ENCODE peak calls at places on chromosomes 5 and 9, in six cellular contexts. E is colonic mucosa; C is tibial artery; M is CD8-positive, alpha-beta memory T cell; I is ovary; W is PC-3. P is an unnamed sample. For H3K4me1, H3K27me3 and H3K36me3, the result is how much of the 10 kb centered on the place peaks cover.

GRCh38 chr9:81083821-81084512 is 605.4 kb downstream of the TLE1 start:
- DNase-seq in E (no peak), C (no peak), M (no peak), I (no peak), W (peak), P (no peak)

GRCh38 chr5:116577064-116577788 is 2.6 kb upstream of the SEMA6A start:
- DNase-seq in E (no peak), C (no peak), M (no peak), I (no peak), W (no peak), P (no peak)

GRCh38 chr5:111454198-111454606 is 58.1 kb downstream of the STARD4 start:
- DNase-seq in E (no peak), C (no peak), M (no peak), I (no peak), W (peak), P (no peak)

GRCh38 chr5:66170196-66170919 is 26.3 kb downstream of the SREK1 start:
- DNase-seq in E (no peak), C (no peak), M (no peak), I (no peak), W (no peak), P (no peak)

GRCh38 chr9:71233646-71234045 is 112.2 kb upstream of the TRPM3 start:
- DNase-seq in E (no peak), C (no peak), M (no peak), I (no peak), W (no peak), P (no peak)

GRCh38 chr9:123997665-123998277 is 13.8 kb upstream of the LHX2 start:
- DNase-seq in E (peak), C (peak), M (no peak), I (peak), W (no peak), P (no peak)

GRCh38 chr5:169149317-169149716 is 151.6 kb downstream of the SLIT3 start:
- DNase-seq in E (no peak), C (no peak), M (no peak), I (no peak), W (peak), P (no peak)

GRCh38 chr9:96609732-96610131 is 9.9 kb downstream of the CDC14B start:
- DNase-seq in E (no peak), C (no peak), M (no peak), I (no peak), W (no peak), P (no peak)

GRCh38 chr9:125746017-125746773 is 978 bp upstream of the PBX3 start:
- DNase-seq in E (peak), C (peak), M (peak), I (peak), W (peak), P (peak)

GRCh38 chr9:21607576-21607975 is 125.5 kb upstream of the IFNE start:
- DNase-seq in E (no peak), C (no peak), M (no peak), I (no peak), W (peak), P (no peak)

GRCh38 chr9:4137755-4138154 is 162.1 kb downstream of the GLIS3 start:
- DNase-seq in E (no peak), C (no peak), M (no peak), I (no peak), W (peak), P (no peak)

GRCh38 chr9:89562186-89562814 is 42.5 kb upstream of the GADD45G start:
- DNase-seq in E (no peak), C (no peak), M (no peak), I (no peak), W (no peak), P (no peak)

GRCh38 chr5:111734013-111734412 is 23.0 kb downstream of the NREP start:
- DNase-seq in E (no peak), C (no peak), M (no peak), I (no peak), W (no peak), P (peak)

GRCh38 chr5:176733586-176734262 is 76.6 kb upstream of the UNC5A start:
- DNase-seq in E (no peak), C (peak), M (no peak), I (peak), W (no peak), P (no peak)

GRCh38 chr5:121378559-121379359 is 472.9 kb upstream of the FTMT start:
- DNase-seq in E (no peak), C (no peak), M (no peak), I (no peak), W (no peak), P (no peak)

GRCh38 chr9:78884611-78885150 is 587.8 kb downstream of the PSAT1 start:
- DNase-seq in E (no peak), C (no peak), M (no peak), I (no peak), W (no peak), P (no peak)

GRCh38 chr9:125435776-125436612 is 174.4 kb downstream of the GAPVD1 start:
- DNase-seq in E (no peak), C (peak), M (no peak), I (no peak), W (no peak), P (no peak)

GRCh38 chr5:19739691-19740090 is 248.3 kb downstream of the CDH18 start:
- DNase-seq in E (no peak), C (no peak), M (no peak), I (no peak), W (peak), P (no peak)

GRCh38 chr5:71939452-71939932 is 167.8 kb upstream of the MAP1B start:
- DNase-seq in E (no peak), C (no peak), M (no peak), I (no peak), W (no peak), P (no peak)

GRCh38 chr5:6166698-6167394 is 211.5 kb downstream of the MED10 start:
- DNase-seq in E (no peak), C (no peak), M (no peak), I (no peak), W (no peak), P (no peak)

GRCh38 chr5:178434851-178435250 is 155.3 kb downstream of the COL23A1 start:
- DNase-seq in E (no peak), C (no peak), M (no peak), I (peak), W (no peak), P (no peak)

GRCh38 chr9:4301971-4302427 is 2.1 kb upstream of the GLIS3 start:
- DNase-seq in E (peak), C (peak), M (no peak), I (peak), W (peak), P (no peak)

GRCh38 chr5:129204525-129204924 is 110.0 kb downstream of the ISOC1 start:
- DNase-seq in E (no peak), C (no peak), M (no peak), I (no peak), W (peak), P (no peak)

GRCh38 chr5:168654225-168654624 is 75.1 kb upstream of the PANK3 start:
- DNase-seq in E (no peak), C (peak), M (no peak), I (peak), W (no peak), P (no peak)

GRCh38 chr9:87606921-87607521 is 109.4 kb downstream of the DAPK1 start:
- DNase-seq in E (no peak), C (no peak), M (no peak), I (no peak), W (no peak), P (no peak)

GRCh38 chr5:136016945-136017530 is 11.8 kb upstream of the TGFBI start:
- DNase-seq in E (no peak), C (no peak), M (no peak), I (no peak), W (peak), P (no peak)

GRCh38 chr9:20552874-20553624 is 69.2 kb downstream of the MLLT3 start:
- DNase-seq in E (no peak), C (no peak), M (no peak), I (no peak), W (peak), P (no peak)

GRCh38 chr5:123496892-123497291 is 15.1 kb upstream of the CSNK1G3 start:
- DNase-seq in E (no peak), C (no peak), M (no peak), I (no peak), W (no peak), P (no peak)

GRCh38 chr5:150751096-150751891 is 7.5 kb downstream of the DCTN4 start:
- DNase-seq in E (no peak), C (no peak), M (no peak), I (no peak), W (no peak), P (no peak)

GRCh38 chr9:94533155-94533554 is 21.7 kb upstream of the PCAT7 start:
- DNase-seq in E (peak), C (no peak), M (no peak), I (no peak), W (no peak), P (no peak)

GRCh38 chr5:132426525-132427138 is 57.1 kb downstream of the SLC22A5 start:
- DNase-seq in E (peak), C (peak), M (peak), I (peak), W (peak), P (no peak)

GRCh38 chr5:167699434-167699833 is 592.0 kb upstream of the WWC1 start:
- DNase-seq in E (no peak), C (no peak), M (no peak), I (no peak), W (peak), P (no peak)

GRCh38 chr9:86286278-86286677 is 3.9 kb upstream of the ISCA1 start:
- DNase-seq in E (no peak), C (no peak), M (no peak), I (no peak), W (no peak), P (no peak)

GRCh38 chr9:3191715-3192114 is 334.1 kb downstream of the RFX3 start:
- DNase-seq in E (no peak), C (no peak), M (no peak), I (no peak), W (no peak), P (no peak)

GRCh38 chr5:109532773-109533364 is 123.1 kb upstream of the PJA2 start:
- DNase-seq in E (no peak), C (no peak), M (no peak), I (no peak), W (peak), P (no peak)

GRCh38 chr9:84140535-84141101 is 160.0 kb downstream of the RMI1 start:
- DNase-seq in E (peak), C (no peak), M (peak), I (peak), W (no peak), P (no peak)

DNA sequence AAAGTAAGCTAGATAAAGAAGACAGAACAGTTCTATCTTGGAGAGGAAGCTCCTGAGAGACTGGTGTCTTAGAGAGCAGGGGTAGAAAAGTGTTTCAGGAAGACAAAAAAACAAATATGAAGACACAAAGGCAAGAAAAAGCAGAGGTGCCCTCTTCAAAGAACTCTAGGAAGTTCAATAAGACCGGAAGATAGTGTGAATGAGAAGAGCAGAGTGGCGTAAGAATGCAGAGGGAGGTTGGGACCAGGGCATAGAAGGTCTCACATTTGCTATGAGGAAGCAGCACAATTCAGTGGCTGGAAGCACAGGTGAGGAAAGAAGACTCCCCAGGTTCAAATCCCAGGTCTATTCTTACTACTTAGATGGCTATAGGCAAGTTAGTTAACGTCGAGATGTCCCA is 22.6 kb downstream of the TMEM245 start:
- DNase-seq in E (no peak), C (no peak), M (no peak), I (no peak), W (no peak), P (peak)
- H3K4me1 ChIP-seq in E (under half), C (under half), M (half or more), I (under half), W (under half), P (under half)

DNA sequence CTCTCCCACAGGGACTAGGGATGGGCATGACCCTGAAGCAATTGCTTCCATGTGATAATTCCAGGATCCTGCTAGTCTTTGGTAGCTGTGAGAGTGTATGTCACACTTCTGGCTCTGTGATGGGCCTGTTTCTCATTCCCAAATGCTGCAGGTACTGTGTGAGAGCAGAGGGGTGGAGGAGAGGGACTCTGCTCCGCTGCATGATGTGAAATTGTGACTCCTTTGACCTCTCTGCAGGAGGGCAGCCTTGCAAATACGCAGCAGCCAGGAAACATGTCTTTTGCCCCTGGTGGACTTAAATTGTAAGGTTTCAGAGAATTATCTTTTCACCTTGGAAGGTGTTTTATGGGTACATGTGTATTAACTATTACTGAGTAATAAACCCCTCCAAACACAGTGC is 61.6 kb downstream of the SFXN1 start:
- DNase-seq in E (no peak), C (no peak), M (no peak), I (no peak), W (no peak), P (no peak)
- H3K27me3 ChIP-seq in E (under half), C (under half), M (under half), I (under half), W (under half), P (under half)

DNA sequence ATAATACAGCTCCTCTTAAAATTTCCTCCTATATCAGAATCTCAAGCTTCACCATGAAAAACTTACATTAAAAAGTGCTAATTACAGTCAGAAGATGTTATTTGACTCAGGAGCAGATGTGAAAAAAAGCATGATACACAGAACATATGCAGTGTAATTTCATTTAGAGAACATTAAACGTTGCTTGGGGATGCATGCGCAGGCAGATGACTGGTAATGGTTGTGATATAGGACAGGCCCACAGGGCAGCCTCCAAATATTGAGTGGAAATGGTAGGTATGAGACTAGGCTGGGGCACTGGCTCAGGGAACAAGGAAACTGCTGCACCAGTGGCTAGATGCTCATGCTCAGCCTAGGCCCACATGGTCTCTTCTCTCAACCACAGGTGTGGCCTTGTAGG is 69.7 kb downstream of the IARS1 start:
- DNase-seq in E (no peak), C (no peak), M (no peak), I (no peak), W (no peak), P (no peak)
- H3K36me3 ChIP-seq in E (under half), C (half or more), M (under half), I (under half), W (under half), P (under half)

DNA sequence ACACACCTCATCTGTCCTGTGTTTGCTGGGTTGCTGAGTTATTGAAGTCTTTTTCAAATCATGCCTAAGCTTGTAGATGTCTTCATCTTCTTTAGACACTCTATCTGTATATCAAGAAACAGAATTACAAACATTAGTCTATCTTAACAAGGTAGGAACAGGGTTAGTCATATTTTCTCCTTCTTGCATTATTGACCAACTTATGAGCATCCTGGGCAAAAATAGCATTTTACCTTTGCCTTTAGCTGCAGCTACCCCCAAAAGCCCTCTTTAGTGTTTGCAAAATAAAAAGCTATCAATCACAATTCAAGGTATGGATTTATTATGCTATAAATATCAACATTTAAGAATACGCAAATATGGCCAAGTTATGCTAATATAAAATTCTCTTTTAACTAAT is 3.4 kb downstream of the PLK2 start:
- DNase-seq in E (no peak), C (no peak), M (no peak), I (no peak), W (no peak), P (no peak)
- H3K4me1 ChIP-seq in E (under half), C (under half), M (under half), I (under half), W (under half), P (under half)

P was measured in naive thymus-derived CD4-positive, alpha-beta T cell.